ENCODE peak calls at places on chromosomes 1 and 21, in seven cellular contexts. U is RWPE2, G is left lung, T is heart left ventricle, Q is fibroblast of lung, A is cardiac muscle cell, M is tibial artery. O is an unnamed sample.

GRCh38 chr1:172903581-172904220 is 147.0 kb downstream of the TNFSF18 start:
- DNase-seq in U (no peak), G (no peak), T (no peak), Q (peak), A (no peak), M (no peak), O (no peak)

GRCh38 chr1:233328661-233329498 is 1.4 kb downstream of the MAP3K21 start:
- DNase-seq in U (no peak), G (peak), T (no peak), Q (no peak), A (peak), M (no peak), O (no peak)

GRCh38 chr1:27338751-27339150 is 3.1 kb upstream of the SYTL1 start:
- DNase-seq in U (no peak), G (no peak), T (no peak), Q (no peak), A (peak), M (no peak), O (no peak)

GRCh38 chr1:116806245-116806644 is 52.0 kb downstream of the CD2 start:
- DNase-seq in U (no peak), G (no peak), T (no peak), Q (no peak), A (no peak), M (no peak), O (no peak)

GRCh38 chr1:108913105-108913948 is 36.5 kb downstream of the GPSM2 start:
- DNase-seq in U (no peak), G (no peak), T (no peak), Q (peak), A (peak), M (no peak), O (no peak)

GRCh38 chr1:2018217-2019161 is 656 bp upstream of the GABRD start:
- DNase-seq in U (peak), G (no peak), T (no peak), Q (no peak), A (no peak), M (no peak), O (no peak)

GRCh38 chr1:206581571-206581981 is 30.7 kb downstream of the EIF2D start:
- DNase-seq in U (no peak), G (peak), T (no peak), Q (no peak), A (no peak), M (no peak), O (peak)

GRCh38 chr1:33986389-33987095 is 122.7 kb downstream of the HMGB4 start:
- DNase-seq in U (no peak), G (no peak), T (peak), Q (peak), A (no peak), M (peak), O (no peak)

GRCh38 chr1:37035828-37036666 is 1.7 kb upstream of the GRIK3 start:
- DNase-seq in U (no peak), G (no peak), T (no peak), Q (no peak), A (peak), M (no peak), O (no peak)

GRCh38 chr1:168609133-168609715 is 32.8 kb downstream of the XCL1 start:
- DNase-seq in U (no peak), G (no peak), T (peak), Q (peak), A (peak), M (peak), O (no peak)

GRCh38 chr1:177255411-177255810 is 84.7 kb downstream of the BRINP2 start:
- DNase-seq in U (no peak), G (no peak), T (no peak), Q (peak), A (no peak), M (no peak), O (no peak)

GRCh38 chr1:188140958-188141357 is 1312.2 kb downstream of the PLA2G4A start:
- DNase-seq in U (no peak), G (no peak), T (no peak), Q (no peak), A (no peak), M (no peak), O (no peak)

GRCh38 chr1:41586230-41586629 is 101.7 kb upstream of the EDN2 start:
- DNase-seq in U (no peak), G (no peak), T (no peak), Q (no peak), A (no peak), M (no peak), O (no peak)

GRCh38 chr1:224138198-224138597 is 24.3 kb downstream of the FBXO28 start:
- DNase-seq in U (no peak), G (no peak), T (no peak), Q (no peak), A (no peak), M (no peak), O (no peak)

GRCh38 chr1:160520582-160520981 is 2.5 kb downstream of the SLAMF6 start:
- DNase-seq in U (no peak), G (no peak), T (no peak), Q (no peak), A (no peak), M (no peak), O (no peak)

GRCh38 chr1:37795340-37796110 is 1.9 kb downstream of the MANEAL start:
- DNase-seq in U (no peak), G (peak), T (peak), Q (peak), A (peak), M (no peak), O (peak)

GRCh38 chr1:87252406-87252805 is 76.3 kb upstream of the LMO4 start:
- DNase-seq in U (no peak), G (no peak), T (no peak), Q (peak), A (no peak), M (no peak), O (no peak)

GRCh38 chr1:196193891-196194559 is 414.2 kb downstream of the KCNT2 start:
- DNase-seq in U (no peak), G (no peak), T (no peak), Q (no peak), A (no peak), M (no peak), O (no peak)

GRCh38 chr1:77348561-77348960 is 66.7 kb downstream of the AK5 start:
- DNase-seq in U (no peak), G (no peak), T (no peak), Q (no peak), A (no peak), M (no peak), O (no peak)

GRCh38 chr1:2236695-2237677 is 8.9 kb downstream of the SKI start:
- DNase-seq in U (peak), G (no peak), T (no peak), Q (no peak), A (no peak), M (no peak), O (no peak)

GRCh38 chr1:154865442-154866256 is 4.4 kb downstream of the KCNN3 start:
- DNase-seq in U (no peak), G (no peak), T (peak), Q (no peak), A (no peak), M (no peak), O (no peak)

GRCh38 chr1:231072054-231072453 is 32.0 kb upstream of the FAM89A start:
- DNase-seq in U (no peak), G (no peak), T (peak), Q (no peak), A (no peak), M (no peak), O (no peak)

GRCh38 chr1:225509770-225510169 is 81.9 kb upstream of the LBR start:
- DNase-seq in U (no peak), G (no peak), T (no peak), Q (no peak), A (no peak), M (no peak), O (no peak)

GRCh38 chr21:37821791-37822450 is 94.3 kb downstream of the KCNJ6 start:
- DNase-seq in U (no peak), G (no peak), T (no peak), Q (no peak), A (no peak), M (no peak), O (no peak)

GRCh38 chr21:41024341-41025056 is 143.5 kb upstream of the BACE2 start:
- DNase-seq in U (no peak), G (no peak), T (no peak), Q (no peak), A (no peak), M (no peak), O (no peak)

GRCh38 chr1:7616076-7616833 is 154.8 kb upstream of the VAMP3 start:
- DNase-seq in U (peak), G (peak), T (peak), Q (peak), A (peak), M (peak), O (peak)

GRCh38 chr1:42937141-42937696 is 21.4 kb downstream of the SLC2A1 start:
- DNase-seq in U (peak), G (peak), T (no peak), Q (peak), A (no peak), M (peak), O (no peak)

GRCh38 chr1:151963288-151963687 is 30.4 kb downstream of the S100A10 start:
- DNase-seq in U (no peak), G (no peak), T (no peak), Q (no peak), A (no peak), M (no peak), O (no peak)

GRCh38 chr1:6646499-6647148 is 22.0 kb downstream of the THAP3 start:
- DNase-seq in U (no peak), G (no peak), T (no peak), Q (peak), A (peak), M (no peak), O (no peak)

GRCh38 chr1:90810681-90811080 is 93.6 kb upstream of the BARHL2 start:
- DNase-seq in U (no peak), G (no peak), T (no peak), Q (no peak), A (no peak), M (no peak), O (no peak)

DNA sequence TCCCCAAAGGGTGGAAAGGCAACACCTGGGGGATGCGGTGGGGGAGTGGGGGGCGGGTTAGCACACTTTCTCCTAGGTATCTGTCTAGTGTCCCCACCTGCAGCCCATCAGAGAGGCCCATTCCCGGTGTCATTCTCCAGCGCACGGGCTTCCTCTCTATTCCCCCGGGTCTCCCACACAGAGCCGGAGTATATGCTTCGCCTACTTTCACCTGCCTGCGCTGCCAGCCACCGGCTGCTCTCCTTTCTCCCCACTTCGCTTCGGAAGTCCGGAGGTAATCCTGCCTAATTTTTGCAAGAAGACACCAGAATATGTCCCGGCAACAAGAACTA is 852 bp downstream of the RGS7 start:
- DNase-seq in U (no peak), G (no peak), T (no peak), Q (no peak), A (no peak), M (no peak), O (no peak)
- H3K27ac ChIP-seq in U (no peak), G (no peak), T (no peak), Q (no peak), A (no peak), M (no peak), O (no peak)

DNA sequence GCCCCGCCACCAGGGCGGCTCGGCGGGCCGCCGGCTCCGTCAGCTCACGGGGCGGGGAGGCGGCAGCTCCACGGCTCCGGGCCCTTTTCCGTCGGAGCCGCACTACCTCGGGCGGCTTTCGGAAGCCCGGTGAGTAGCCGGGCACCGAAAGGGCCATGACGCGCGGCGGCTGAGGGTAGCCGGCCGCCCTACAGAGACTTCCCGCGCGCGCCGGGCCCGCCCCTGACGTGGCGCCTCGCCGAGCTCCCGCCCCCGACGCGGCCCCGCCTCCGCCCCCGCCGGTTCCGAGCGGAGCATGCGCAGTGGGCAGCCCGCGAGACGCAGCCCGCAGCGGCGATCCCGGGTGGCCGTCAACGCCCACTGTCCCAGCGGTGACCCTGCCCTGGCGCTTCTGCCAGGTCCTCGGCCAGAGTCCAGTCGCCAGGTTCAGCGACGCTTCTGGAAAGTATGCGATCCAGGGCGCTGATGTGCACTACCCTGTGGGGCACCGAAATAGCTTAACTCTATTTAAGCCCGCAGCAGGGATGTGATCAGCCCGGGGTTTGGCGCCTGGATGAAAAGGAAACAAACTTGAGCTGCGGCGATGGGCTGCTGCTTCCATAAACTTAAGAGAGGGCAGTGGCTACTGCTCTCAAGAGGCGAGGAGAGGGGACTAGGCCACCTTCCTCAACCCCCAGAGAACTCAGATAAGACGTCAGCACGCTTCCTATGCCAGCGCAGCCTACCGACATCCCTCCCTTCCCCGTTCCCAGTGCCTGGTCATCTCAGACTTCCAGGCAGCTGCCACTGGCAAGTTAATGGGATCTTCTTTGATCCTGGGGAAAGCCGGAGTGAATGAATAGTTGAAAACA is at the start of gene DONSON:
- DNase-seq in U (peak), G (peak), T (peak), Q (peak), A (peak), M (peak), O (peak)
- TF ChIP-seq CTCF in U (no peak), G (no peak), T (no peak), Q (no peak), A (no peak), M (no peak), O (no peak)

GRCh38 chr1:153359241-153359640 is 1.6 kb downstream of the S100A9 start:
- DNase-seq in U (no peak), G (no peak), T (no peak), Q (no peak), A (no peak), M (no peak), O (no peak)
- H3K4me3 ChIP-seq in U (no peak), G (no peak), T (no peak), Q (no peak), A (no peak), M (no peak), O (peak)

GRCh38 chr1:185690527-185690926 is 43.7 kb upstream of the HMCN1 start:
- DNase-seq in U (no peak), G (no peak), T (no peak), Q (no peak), A (no peak), M (no peak), O (no peak)

DNA sequence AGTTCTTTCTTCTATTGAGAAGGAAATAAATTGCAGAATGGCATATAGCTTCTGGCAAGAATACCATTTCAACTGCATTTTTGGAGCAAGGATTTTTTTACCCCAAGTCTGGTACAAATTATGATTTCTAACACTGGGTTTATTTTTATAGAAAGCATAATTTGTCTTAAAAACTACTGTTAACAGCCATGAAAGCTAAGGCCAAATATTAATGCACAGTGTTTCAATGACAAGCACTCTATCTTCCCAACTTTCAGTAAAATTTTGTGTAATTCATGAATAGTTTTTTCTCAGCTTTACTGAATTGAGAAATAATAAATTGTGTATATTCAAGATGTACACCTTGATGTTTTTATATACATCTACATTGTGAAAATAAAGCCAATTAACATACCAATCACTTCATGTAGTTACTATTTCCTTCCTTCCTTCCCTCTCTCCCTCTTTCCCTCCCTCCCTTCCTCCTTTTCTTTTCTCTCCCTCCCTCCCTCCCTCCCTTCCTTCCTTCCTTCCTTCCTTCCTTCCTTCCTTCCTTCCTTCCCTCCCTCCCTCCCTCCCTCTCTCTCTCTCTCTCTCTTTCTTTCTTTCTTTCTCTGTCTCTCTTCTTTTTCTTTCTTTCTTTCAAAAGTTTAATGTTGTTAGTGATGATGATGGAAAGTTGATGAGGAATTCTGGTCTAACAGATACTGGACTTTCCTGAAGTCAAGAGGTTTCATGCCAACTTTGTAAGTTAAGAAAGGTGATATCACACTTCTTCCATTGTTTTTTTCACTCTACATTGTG is 47.0 kb upstream of the HMCN1 start:
- DNase-seq in U (no peak), G (no peak), T (no peak), Q (no peak), A (no peak), M (no peak), O (no peak)
- H3K27ac ChIP-seq in U (no peak), G (no peak), T (no peak), Q (no peak), A (no peak), M (no peak), O (no peak)

GRCh38 chr1:20867062-20867461 is 80.0 kb upstream of the HP1BP3 start:
- DNase-seq in U (no peak), G (no peak), T (no peak), Q (peak), A (no peak), M (no peak), O (no peak)
- TF ChIP-seq CTCF in U (no peak), G (no peak), T (no peak), Q (no peak), A (no peak), M (no peak), O (no peak)

GRCh38 chr1:200886590-200886989 is 8.1 kb upstream of the INAVA start:
- DNase-seq in U (no peak), G (no peak), T (no peak), Q (no peak), A (no peak), M (no peak), O (no peak)

GRCh38 chr1:200888349-200888838 is 6.3 kb upstream of the INAVA start:
- DNase-seq in U (no peak), G (no peak), T (no peak), Q (no peak), A (no peak), M (no peak), O (no peak)

GRCh38 chr1:200887036-200887435 is 7.7 kb upstream of the INAVA start:
- DNase-seq in U (no peak), G (no peak), T (no peak), Q (no peak), A (no peak), M (no peak), O (no peak)

GRCh38 chr1:200889571-200889970 is 5.1 kb upstream of the INAVA start:
- DNase-seq in U (no peak), G (no peak), T (no peak), Q (no peak), A (no peak), M (no peak), O (no peak)

GRCh38 chr1:200887772-200888348 is 6.8 kb upstream of the INAVA start:
- DNase-seq in U (no peak), G (no peak), T (no peak), Q (no peak), A (no peak), M (no peak), O (no peak)
- H3K4me3 ChIP-seq in U (no peak), G (no peak), T (no peak), Q (no peak), A (no peak), M (no peak), O (peak)

DNA sequence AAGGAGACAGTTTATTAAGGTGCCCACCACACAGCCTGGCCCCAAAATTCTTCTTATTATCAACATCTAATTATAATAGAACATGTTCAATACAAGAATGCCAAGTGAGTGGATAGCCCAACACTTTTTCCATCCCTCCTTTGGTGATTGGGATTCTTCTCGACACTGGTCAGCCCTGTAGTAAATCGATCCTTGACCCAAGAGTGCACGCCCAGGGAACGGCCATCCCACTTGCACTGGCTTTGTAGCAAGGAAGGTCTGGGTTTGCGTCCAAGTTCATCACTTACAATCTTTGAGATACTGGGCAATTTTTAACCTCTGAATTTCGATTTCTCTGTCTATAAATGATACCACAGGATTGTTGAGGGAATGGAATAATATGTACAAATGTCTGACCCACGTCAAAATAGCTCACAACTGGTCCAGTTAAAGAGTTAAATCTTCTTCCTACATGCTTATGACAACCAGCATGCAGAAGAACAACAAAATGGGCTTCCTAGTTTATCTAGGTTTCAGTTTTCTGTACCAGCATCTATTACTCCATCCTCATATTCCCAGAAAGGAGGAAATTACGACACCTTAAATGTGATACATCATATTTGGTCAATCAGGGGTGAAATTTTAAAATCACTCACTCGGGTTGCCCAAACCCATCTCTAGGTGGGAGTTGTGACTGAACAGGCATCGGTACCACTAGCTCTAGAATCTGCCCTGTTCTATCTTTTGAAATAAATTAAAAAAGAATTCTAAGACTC is 161.8 kb downstream of the CLIC6 start:
- DNase-seq in U (no peak), G (no peak), T (no peak), Q (no peak), A (no peak), M (no peak), O (no peak)
- H3K27ac ChIP-seq in U (no peak), G (peak), T (peak), Q (no peak), A (no peak), M (no peak), O (no peak)

GRCh38 chr1:204961765-204962419 is 81.1 kb upstream of the CNTN2 start:
- DNase-seq in U (no peak), G (no peak), T (peak), Q (no peak), A (no peak), M (no peak), O (no peak)
- TF ChIP-seq CTCF in U (no peak), G (no peak), T (no peak), Q (no peak), A (no peak), M (no peak), O (no peak)